ENCODE peak calls at places on chromosome 16, in eight cellular contexts. D is T-helper 17 cell; X is tibial artery; Y is activated CD8-positive, alpha-beta memory T cell treated with anti-CD3 and anti-CD28 coated beads for 48 hours; B is astrocyte of the spinal cord; T is T-cell; G is NCI-H1105; L is NCI-H226. Q is an unnamed sample.

GRCh38 chr16:17474572-17474971 is 3.8 kb upstream of the XYLT1 start:
- DNase-seq in L (no peak), B (no peak), D (no peak), Y (no peak), T (no peak), G (no peak), X (no peak), Q (no peak)

GRCh38 chr16:49755291-49755611 is 100.7 kb downstream of the ZNF423 start:
- DNase-seq in Y (no peak), L (no peak), D (no peak), X (no peak), G (no peak), B (peak), T (no peak), Q (no peak)

GRCh38 chr16:27461483-27462171 is 59.7 kb downstream of the IL21R start:
- DNase-seq in L (peak), X (no peak), D (no peak), B (no peak), T (no peak), G (no peak), Y (no peak), Q (no peak)

GRCh38 chr16:75111514-75112280 is 4.9 kb downstream of the LDHD start:
- DNase-seq in D (no peak), L (no peak), G (no peak), X (no peak), B (no peak), T (no peak), Y (no peak), Q (no peak)

GRCh38 chr16:2485811-2486507 is 11.0 kb downstream of the TBC1D24 start:
- DNase-seq in D (no peak), T (no peak), Y (no peak), L (no peak), G (no peak), B (no peak), X (no peak), Q (no peak)

GRCh38 chr16:78368121-78369102 is 269.0 kb downstream of the WWOX start:
- DNase-seq in L (no peak), G (no peak), Y (no peak), B (no peak), X (no peak), D (no peak), T (no peak), Q (no peak)

GRCh38 chr16:28110074-28110473 is 46.6 kb upstream of the GSG1L start:
- DNase-seq in T (no peak), B (no peak), G (no peak), D (no peak), X (no peak), Y (no peak), L (peak), Q (no peak)

GRCh38 chr16:3519581-3519980 is 18.8 kb downstream of the CLUAP1 start:
- DNase-seq in Y (no peak), G (no peak), B (no peak), T (no peak), X (no peak), L (no peak), D (no peak), Q (no peak)

GRCh38 chr16:75251280-75252048 is at the start of gene BCAR1:
- DNase-seq in L (peak), Y (no peak), G (peak), D (no peak), T (no peak), X (peak), B (peak), Q (no peak)

GRCh38 chr16:48511071-48511540 is 98.9 kb downstream of the N4BP1 start:
- DNase-seq in G (no peak), X (no peak), T (no peak), Y (no peak), L (peak), B (no peak), D (no peak), Q (no peak)

GRCh38 chr16:87789437-87790277 is 23.9 kb upstream of the KLHDC4 start:
- DNase-seq in B (peak), T (no peak), L (peak), D (no peak), X (no peak), G (no peak), Y (no peak), Q (no peak)

GRCh38 chr16:81107506-81107905 is 11.3 kb upstream of the GCSH start:
- DNase-seq in X (no peak), L (no peak), T (no peak), Y (no peak), G (no peak), D (no peak), B (no peak), Q (no peak)

GRCh38 chr16:30660424-30661251 is 2.4 kb downstream of the FBRS start:
- DNase-seq in X (no peak), Y (peak), B (peak), D (peak), T (peak), G (no peak), L (no peak), Q (no peak)

GRCh38 chr16:26645629-26646028 is 421.1 kb upstream of the C16orf82 start:
- DNase-seq in G (no peak), B (no peak), X (no peak), D (peak), T (no peak), L (no peak), Y (no peak), Q (no peak)

GRCh38 chr16:89693931-89694783 is 7.3 kb downstream of the SPATA2L start:
- DNase-seq in L (no peak), G (no peak), B (no peak), T (no peak), D (no peak), X (no peak), Y (no peak), Q (no peak)

GRCh38 chr16:9077001-9077809 is 14.2 kb upstream of the HAPSTR1 start:
- DNase-seq in G (no peak), D (no peak), T (no peak), L (peak), B (peak), Y (no peak), X (no peak), Q (no peak)

GRCh38 chr16:57801098-57801855 is 1.0 kb downstream of the KIFC3 start:
- DNase-seq in Y (no peak), G (no peak), D (no peak), B (peak), T (no peak), L (peak), X (no peak), Q (no peak)

GRCh38 chr16:3141781-3142311 is 7.0 kb downstream of the ZNF213 start:
- DNase-seq in X (no peak), G (no peak), B (no peak), D (no peak), Y (no peak), L (no peak), T (no peak), Q (no peak)

GRCh38 chr16:920722-921121 is 50.1 kb downstream of the LMF1 start:
- DNase-seq in B (no peak), X (peak), T (no peak), G (no peak), D (no peak), L (no peak), Y (no peak), Q (no peak)

GRCh38 chr16:30567991-30568638 is 3.4 kb downstream of the ZNF688 start:
- DNase-seq in T (peak), X (no peak), L (peak), G (no peak), B (peak), Y (no peak), D (no peak), Q (no peak)

GRCh38 chr16:68762996-68763756 is 26.1 kb downstream of the CDH1 start:
- DNase-seq in G (no peak), X (no peak), D (no peak), T (no peak), B (no peak), Y (no peak), L (peak), Q (no peak)

GRCh38 chr16:22386976-22387375 is 12.6 kb upstream of the CDR2 start:
- DNase-seq in G (no peak), T (no peak), B (peak), X (no peak), L (peak), D (no peak), Y (no peak), Q (no peak)

GRCh38 chr16:252366-253337 is 18.0 kb downstream of the FAM234A start:
- DNase-seq in X (no peak), T (peak), Y (no peak), B (no peak), L (no peak), D (no peak), G (no peak), Q (no peak)

GRCh38 chr16:65896448-65897153 is 469.9 kb upstream of the CDH5 start:
- DNase-seq in L (no peak), D (no peak), B (no peak), X (no peak), G (no peak), T (no peak), Y (no peak), Q (no peak)

GRCh38 chr16:72108353-72109102 is 14.9 kb downstream of the DHX38 start:
- DNase-seq in X (no peak), T (no peak), B (no peak), D (no peak), Y (no peak), L (no peak), G (no peak), Q (no peak)

GRCh38 chr16:67430504-67431076 is 331 bp upstream of the HSD11B2 start:
- DNase-seq in X (no peak), L (no peak), B (no peak), T (no peak), D (no peak), G (no peak), Y (no peak), Q (no peak)

GRCh38 chr16:79525132-79525531 is 75.4 kb downstream of the MAF start:
- DNase-seq in Y (no peak), T (no peak), B (no peak), X (no peak), D (no peak), G (no peak), L (no peak), Q (no peak)

GRCh38 chr16:19118938-19119431 is 5.2 kb downstream of the ITPRIPL2 start:
- DNase-seq in D (no peak), X (peak), T (no peak), Y (no peak), B (peak), L (peak), G (no peak), Q (no peak)

GRCh38 chr16:13503960-13504635 is 415.9 kb upstream of the ERCC4 start:
- DNase-seq in D (no peak), L (no peak), T (no peak), Y (no peak), X (no peak), G (no peak), B (no peak), Q (no peak)

GRCh38 chr16:15924996-15925395 is 24.4 kb upstream of the ABCC1 start:
- DNase-seq in T (no peak), X (no peak), D (no peak), B (no peak), Y (no peak), L (no peak), G (no peak), Q (no peak)

GRCh38 chr16:52191533-52192134 is 355.3 kb downstream of the TOX3 start:
- DNase-seq in G (peak), Y (peak), T (peak), D (peak), X (peak), B (peak), L (peak), Q (no peak)

GRCh38 chr16:56600398-56600999 is 7.9 kb upstream of the MT2A start:
- DNase-seq in G (peak), D (no peak), B (peak), Y (no peak), L (peak), X (peak), T (peak), Q (no peak)

GRCh38 chr16:1941162-1941923 is 1.7 kb downstream of the MSRB1 start:
- DNase-seq in X (no peak), T (no peak), B (peak), D (no peak), Y (no peak), L (no peak), G (no peak), Q (no peak)